ENCODE peak calls at places on chromosomes 11 and 22, in four cellular contexts. K, M, W and Y are unnamed samples.

GRCh38 chr22:45087802-45088201 is 75.9 kb upstream of the NUP50 start:
- DNase-seq in K (no peak), M (no peak), W (no peak), Y (no peak)

GRCh38 chr11:133776671-133777070 is 68.6 kb downstream of the SPATA19 start:
- DNase-seq in K (no peak), M (no peak), W (no peak), Y (no peak)

GRCh38 chr11:97567801-97568200 is 1178.0 kb downstream of the JRKL start:
- DNase-seq in K (no peak), M (peak), W (no peak), Y (no peak)

GRCh38 chr11:2196970-2197770 is 25.6 kb upstream of the TH start:
- DNase-seq in K (peak), M (peak), W (peak), Y (peak)

GRCh38 chr22:28801845-28802594 is 1.7 kb upstream of the XBP1 start:
- DNase-seq in K (no peak), M (no peak), W (peak), Y (peak)

GRCh38 chr11:76296731-76297130 is 84.2 kb downstream of the THAP12 start:
- DNase-seq in K (no peak), M (no peak), W (no peak), Y (no peak)

GRCh38 chr11:61154528-61154927 is 6.7 kb downstream of the VPS37C start:
- DNase-seq in K (no peak), M (no peak), W (no peak), Y (no peak)

GRCh38 chr11:19816817-19817216 is 104.2 kb downstream of the NAV2 start:
- DNase-seq in K (no peak), M (no peak), W (no peak), Y (no peak)

GRCh38 chr11:78205691-78206090 is 17.0 kb downstream of the USP35 start:
- DNase-seq in K (no peak), M (no peak), W (no peak), Y (no peak)

GRCh38 chr11:8354622-8355417 is 91.1 kb upstream of the LMO1 start:
- DNase-seq in K (no peak), M (no peak), W (no peak), Y (no peak)

GRCh38 chr11:122235615-122236014 is 119.6 kb upstream of the BLID start:
- DNase-seq in K (no peak), M (peak), W (peak), Y (no peak)